ENCODE peak calls at places on chromosomes 12 and 14, in four cellular contexts. U is K562, X is GM23338, Y is stomach. G is an unnamed sample.

GRCh38 chr12:1531654-1532366 is 62.6 kb downstream of the FBXL14 start:
- DNase-seq in U (no peak), X (no peak), Y (no peak), G (peak; percentile 40)

GRCh38 chr14:83071888-83072501 is 1538.3 kb upstream of the SEL1L start:
- DNase-seq in U (no peak), X (peak; percentile 73), Y (no peak), G (no peak)

GRCh38 chr14:64035143-64035542 is 182.3 kb downstream of the SYNE2 start:
- DNase-seq in U (no peak), X (no peak), Y (no peak), G (no peak)

GRCh38 chr12:47935196-47935595 is 28.2 kb upstream of the TMEM106C start:
- DNase-seq in U (no peak), X (no peak), Y (peak; percentile 28), G (no peak)

GRCh38 chr14:94941311-94941710 is 171.4 kb upstream of the GSC start:
- DNase-seq in U (no peak), X (no peak), Y (no peak), G (no peak)

GRCh38 chr12:120944645-120945217 is 33.6 kb upstream of the HNF1A start:
- DNase-seq in U (peak; percentile 74), X (peak; percentile 89), Y (peak; percentile 67), G (peak; percentile 44)

GRCh38 chr14:37036669-37037341 is 135.6 kb downstream of the SLC25A21 start:
- DNase-seq in U (no peak), X (no peak), Y (no peak), G (no peak)

GRCh38 chr14:104676694-104677505 is 12.5 kb upstream of the INF2 start:
- DNase-seq in U (no peak), X (peak; percentile 73), Y (no peak), G (no peak)

GRCh38 chr12:74426091-74426490 is 111.5 kb upstream of the ATXN7L3B start:
- DNase-seq in U (no peak), X (no peak), Y (no peak), G (no peak)

GRCh38 chr12:66678640-66679268 is at the start of gene GRIP1:
- DNase-seq in U (no peak), X (peak; percentile 27), Y (no peak), G (no peak)

GRCh38 chr14:104799657-104800599 is 973 bp upstream of the ZBTB42 start:
- DNase-seq in U (peak; percentile 87), X (peak; percentile 86), Y (peak; percentile 90), G (peak; percentile 88)

GRCh38 chr12:14554281-14555008 is 13.2 kb downstream of the PLBD1 start:
- DNase-seq in U (peak; percentile 44), X (no peak), Y (peak; percentile 92), G (no peak)

GRCh38 chr12:60266381-60266852 is 670.6 kb downstream of the SLC16A7 start:
- DNase-seq in U (no peak), X (no peak), Y (no peak), G (no peak)

GRCh38 chr12:94458882-94459772 is 540 bp downstream of the CEP83 start:
- DNase-seq in U (peak; percentile 9), X (peak; percentile 40), Y (no peak), G (no peak)

GRCh38 chr12:50715174-50715573 is 48.7 kb upstream of the ATF1 start:
- DNase-seq in U (no peak), X (no peak), Y (peak; percentile 59), G (no peak)

GRCh38 chr12:112309797-112310196 is 72.4 kb downstream of the HECTD4 start:
- DNase-seq in U (no peak), X (no peak), Y (no peak), G (no peak)

GRCh38 chr14:64728106-64728505 is 23.9 kb downstream of the PLEKHG3 start:
- DNase-seq in U (no peak), X (no peak), Y (no peak), G (no peak)

GRCh38 chr12:27434673-27435565 is 11.6 kb upstream of the SMCO2 start:
- DNase-seq in U (peak; percentile 3), X (peak; percentile 12), Y (no peak), G (no peak)

GRCh38 chr12:57525615-57526383 is 3.2 kb downstream of the MBD6 start:
- DNase-seq in U (no peak), X (no peak), Y (no peak), G (no peak)

GRCh38 chr12:85156569-85156968 is 120.4 kb downstream of the LRRIQ1 start:
- DNase-seq in U (no peak), X (no peak), Y (no peak), G (no peak)

GRCh38 chr12:3252416-3252815 is 175.2 kb downstream of the TSPAN9 start:
- DNase-seq in U (no peak), X (no peak), Y (peak; percentile 56), G (no peak)

GRCh38 chr14:43651185-43651787 is 855.8 kb downstream of the FSCB start:
- DNase-seq in U (no peak), X (no peak), Y (peak; percentile 43), G (no peak)

GRCh38 chr12:111154180-111154579 is 214.7 kb downstream of the PHETA1 start:
- DNase-seq in U (no peak), X (peak; percentile 60), Y (no peak), G (no peak)

GRCh38 chr12:95380997-95381786 is 92.8 kb upstream of the METAP2 start:
- DNase-seq in U (no peak), X (no peak), Y (no peak), G (no peak)

GRCh38 chr12:24088751-24089150 is 139.3 kb upstream of the SOX5 start:
- DNase-seq in U (no peak), X (no peak), Y (no peak), G (no peak)

GRCh38 chr14:70113211-70113610 is 75.5 kb downstream of the SLC8A3 start:
- DNase-seq in U (no peak), X (no peak), Y (no peak), G (no peak)

GRCh38 chr14:95204705-95205104 is 47.4 kb upstream of the DICER1 start:
- DNase-seq in U (no peak), X (no peak), Y (no peak), G (no peak)

GRCh38 chr12:120229071-120229582 is 28.2 kb upstream of the RPLP0 start:
- DNase-seq in U (peak; percentile 97), X (peak; percentile 75), Y (no peak), G (no peak)

GRCh38 chr14:67240978-67241415 is 238 bp upstream of the PALS1 start:
- DNase-seq in U (peak; percentile 93), X (peak; percentile 97), Y (peak; percentile 98), G (peak; percentile 86)

GRCh38 chr14:57352771-57353170 is 37.6 kb upstream of the NAA30 start:
- DNase-seq in U (no peak), X (no peak), Y (no peak), G (no peak)

GRCh38 chr12:89674326-89674942 is 34.2 kb downstream of the ATP2B1 start:
- DNase-seq in U (no peak), X (no peak), Y (no peak), G (no peak)

GRCh38 chr14:74973003-74973614 is 17.7 kb upstream of the PGF start:
- DNase-seq in U (no peak), X (no peak), Y (no peak), G (peak; percentile 67)
- TF ChIP-seq POLR2AphosphoS5 in U (no peak), X (no peak), Y (no peak), G (no peak)

DNA sequence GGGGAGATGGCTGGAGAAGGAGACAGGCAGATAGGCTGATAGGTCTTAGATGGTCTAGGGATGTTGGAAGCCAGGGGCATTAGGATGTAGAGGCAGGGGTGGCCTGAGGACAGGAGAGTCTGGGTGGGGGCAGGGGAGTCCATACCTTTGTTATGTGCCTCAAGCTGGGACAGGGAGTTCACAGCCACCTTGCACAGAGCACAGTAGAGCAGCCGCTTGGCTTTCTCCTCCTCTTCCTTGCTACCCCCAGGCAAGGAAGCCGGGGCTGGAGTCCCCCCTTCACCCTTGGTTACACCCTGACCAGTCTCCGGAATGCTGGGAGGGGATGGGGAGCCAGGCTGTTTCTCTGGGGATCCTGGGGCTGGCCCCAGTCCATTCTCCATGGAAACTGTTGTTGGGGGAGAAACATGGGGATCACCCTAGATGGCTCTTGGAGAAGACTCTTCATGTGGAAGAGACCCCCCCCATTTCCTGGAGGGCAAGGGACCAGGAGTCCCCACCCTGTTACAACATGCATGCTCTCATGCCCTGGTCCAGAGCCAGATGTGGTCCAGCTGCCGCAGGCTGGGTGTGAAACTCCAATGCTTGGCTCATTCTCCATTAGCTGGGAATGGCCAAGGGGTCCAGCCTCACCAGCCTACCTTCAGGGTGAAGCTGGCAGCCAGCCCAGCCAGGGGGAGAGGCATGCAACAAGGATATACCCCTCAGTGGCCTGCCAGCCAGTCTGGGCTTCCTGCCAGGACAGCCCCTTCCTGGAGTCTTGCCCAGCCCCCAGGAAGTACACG is 7.2 kb upstream of the GPR84 start:
- DNase-seq in U (no peak), X (no peak), Y (no peak), G (no peak)
- TF ChIP-seq POLR2AphosphoS5 in U (no peak), X (no peak), Y (no peak), G (no peak)

GRCh38 chr14:61252354-61253063 is 28.6 kb downstream of the TMEM30B start:
- DNase-seq in U (peak; percentile 72), X (peak; percentile 91), Y (peak; percentile 69), G (peak; percentile 41)
- TF ChIP-seq POLR2AphosphoS5 in U (no peak), X (no peak), Y (no peak), G (no peak)

GRCh38 chr12:11810962-11811361 is 161.5 kb downstream of the ETV6 start:
- DNase-seq in U (no peak), X (no peak), Y (no peak), G (no peak)

GRCh38 chr12:11813422-11813813 is 163.9 kb downstream of the ETV6 start:
- DNase-seq in U (no peak), X (peak; percentile 37), Y (no peak), G (no peak)

GRCh38 chr12:11814362-11814761 is 164.9 kb downstream of the ETV6 start:
- DNase-seq in U (no peak), X (no peak), Y (no peak), G (no peak)

GRCh38 chr12:11815397-11815796 is 165.9 kb downstream of the ETV6 start:
- DNase-seq in U (no peak), X (no peak), Y (no peak), G (no peak)

DNA sequence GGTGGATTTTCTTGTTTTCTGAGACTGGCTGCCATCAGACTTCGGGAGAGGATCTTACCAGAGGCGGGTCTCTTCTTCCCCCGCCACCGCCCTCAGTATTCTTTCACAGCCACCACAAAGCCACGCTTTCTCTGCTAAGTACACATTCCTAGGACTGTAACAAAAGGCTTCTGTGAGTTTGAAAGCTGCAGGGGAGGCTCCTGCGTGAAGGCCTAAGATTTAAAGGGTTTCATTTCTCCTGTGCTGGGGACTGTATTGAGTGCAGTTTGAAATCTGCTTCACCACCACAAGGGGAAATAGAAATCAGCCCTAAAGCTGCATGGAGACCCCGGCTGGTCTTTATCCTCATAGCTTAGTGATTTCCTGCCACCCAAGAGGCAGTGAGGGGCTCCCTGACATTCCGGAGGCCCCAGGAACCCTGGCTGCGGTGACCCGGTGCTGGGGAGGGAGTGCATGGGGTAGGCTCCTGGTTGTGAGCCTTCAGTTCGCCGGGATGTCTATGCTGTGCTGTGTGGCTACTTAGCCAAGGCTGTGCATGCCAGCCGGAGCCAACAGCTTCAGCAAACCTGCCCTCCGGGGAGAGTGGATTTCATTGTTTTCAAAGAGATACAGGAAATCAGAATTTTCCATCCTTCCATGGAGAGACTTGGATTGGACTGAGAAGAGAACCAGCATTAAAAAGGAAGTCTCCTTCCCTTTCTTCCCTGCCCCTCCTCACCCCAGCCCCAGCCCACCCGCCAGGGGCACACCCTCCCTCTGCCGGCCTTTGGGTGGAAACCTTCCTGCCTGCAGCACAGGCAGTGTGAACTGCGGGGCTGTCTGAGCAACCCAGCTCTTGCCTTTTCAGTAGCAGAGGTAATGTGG is 163.3 kb downstream of the ETV6 start:
- DNase-seq in U (no peak), X (peak; percentile 70), Y (no peak), G (no peak)
- TF ChIP-seq POLR2AphosphoS5 in U (no peak), X (no peak), Y (no peak), G (peak; percentile 67)

G was measured in GM12891.